ENCODE peak calls at places on chromosomes 6 and 20, in nine cellular contexts. W is HL-60; U is NCI-H446; M is SIG-M5; A is ovary; H is C1 segment of cervical spinal cord; J is activated CD8-positive, alpha-beta memory T cell treated with anti-CD3 and anti-CD28 coated beads, Interleukin-2, amount 10 ng/mL, durations not matched to agents 7 days and 5 days; T is stimulated activated CD4-positive, alpha-beta T cell treated with anti-CD3 and anti-CD28 coated beads, Interleukin-2, amount 100 ng/mL, for 48 hours; P is kidney glomerular epithelial cell. K is an unnamed sample.

GRCh38 chr20:23245553-23246128 is 105.0 kb upstream of the NXT1 start:
- DNase-seq in M (peak; percentile 40), A (no peak), J (peak; percentile 39), W (peak; percentile 91), P (no peak), T (no peak), U (no peak), H (peak; percentile 26), K (peak; percentile 8)

GRCh38 chr20:37510226-37510625 is 10.8 kb upstream of the NNAT start:
- DNase-seq in U (no peak), M (no peak), W (no peak), J (no peak), A (no peak), T (no peak), P (no peak), H (no peak), K (no peak)

GRCh38 chr6:158742988-158743651 is 76.0 kb downstream of the EZR start:
- DNase-seq in J (no peak), P (no peak), H (no peak), W (no peak), T (no peak), U (no peak), M (no peak), A (no peak), K (no peak)

GRCh38 chr6:63458480-63459115 is 113.7 kb upstream of the LOC128125822 start:
- DNase-seq in W (no peak), P (no peak), J (no peak), H (no peak), A (no peak), M (no peak), T (no peak), U (no peak), K (no peak)

GRCh38 chr6:131733376-131734016 is 22.7 kb upstream of the CTAGE9 start:
- DNase-seq in A (peak; percentile 8), M (no peak), H (peak; percentile 11), T (no peak), J (no peak), W (no peak), U (no peak), P (peak; percentile 34), K (no peak)

GRCh38 chr20:48949304-48950170 is 28.0 kb downstream of the ARFGEF2 start:
- DNase-seq in T (no peak), M (no peak), P (no peak), J (no peak), A (no peak), H (peak; percentile 18), U (no peak), W (no peak), K (no peak)

GRCh38 chr6:157647261-157647915 is 175.7 kb upstream of the SNX9 start:
- DNase-seq in H (no peak), M (no peak), U (no peak), J (peak; percentile 65), A (no peak), T (no peak), W (peak; percentile 96), P (no peak), K (no peak)

GRCh38 chr6:20542927-20543602 is 8.8 kb downstream of the CDKAL1 start:
- DNase-seq in H (no peak), M (no peak), T (no peak), A (no peak), W (no peak), J (peak; percentile 62), P (peak; percentile 57), U (no peak), K (no peak)

GRCh38 chr6:106087548-106088325 is 1.6 kb downstream of the PRDM1 start:
- DNase-seq in M (no peak), H (peak; percentile 18), P (no peak), A (peak; percentile 27), U (no peak), T (no peak), J (no peak), W (peak; percentile 40), K (no peak)

GRCh38 chr6:118704911-118705310 is 53.5 kb upstream of the CEP85L start:
- DNase-seq in P (no peak), M (no peak), J (no peak), T (no peak), H (no peak), U (no peak), A (no peak), W (no peak), K (no peak)

GRCh38 chr20:39016076-39016475 is 53.9 kb downstream of the DHX35 start:
- DNase-seq in M (no peak), T (no peak), W (no peak), H (no peak), P (no peak), A (no peak), U (no peak), J (no peak), K (no peak)

GRCh38 chr6:135440087-135440792 is 57.3 kb downstream of the AHI1 start:
- DNase-seq in M (no peak), P (no peak), A (no peak), H (no peak), W (no peak), J (no peak), T (no peak), U (no peak), K (no peak)

GRCh38 chr6:17460862-17461261 is 67.5 kb downstream of the CAP2 start:
- DNase-seq in P (no peak), H (no peak), U (no peak), M (no peak), W (no peak), A (no peak), T (no peak), J (no peak), K (no peak)

GRCh38 chr6:53497905-53498304 is 47.0 kb downstream of the GCLC start:
- DNase-seq in W (no peak), J (no peak), M (no peak), A (no peak), U (no peak), H (no peak), T (no peak), P (no peak), K (no peak)

GRCh38 chr6:90197854-90198496 is 98.7 kb downstream of the BACH2 start:
- DNase-seq in M (no peak), H (no peak), J (no peak), U (no peak), A (no peak), P (peak; percentile 18), W (peak; percentile 78), T (no peak), K (peak; percentile 33)

GRCh38 chr20:46550441-46550840 is at the start of gene OCSTAMP:
- DNase-seq in M (peak; percentile 10), A (no peak), H (no peak), P (no peak), J (no peak), T (no peak), U (no peak), W (peak; percentile 71), K (no peak)

GRCh38 chr6:12543953-12544352 is 172.6 kb upstream of the PHACTR1 start:
- DNase-seq in P (peak; percentile 64), H (no peak), J (no peak), W (no peak), U (no peak), T (no peak), A (no peak), M (no peak), K (no peak)

GRCh38 chr6:125945378-125946141 is 11.0 kb upstream of the HINT3 start:
- DNase-seq in M (no peak), P (peak; percentile 15), T (no peak), J (no peak), W (no peak), A (no peak), U (no peak), H (no peak), K (no peak)

GRCh38 chr6:15663057-15663638 is 320 bp upstream of the DTNBP1 start:
- DNase-seq in A (peak; percentile 72), T (no peak), W (no peak), U (peak; percentile 58), P (peak; percentile 27), J (no peak), H (no peak), M (no peak), K (no peak)

GRCh38 chr20:22728146-22728745 is 143.9 kb upstream of the FOXA2 start:
- DNase-seq in A (no peak), J (no peak), T (no peak), M (no peak), W (peak; percentile 5), P (no peak), U (no peak), H (no peak), K (no peak)

GRCh38 chr6:7742214-7742613 is 16.3 kb downstream of the BMP6 start:
- DNase-seq in H (no peak), A (no peak), U (no peak), W (no peak), P (no peak), T (no peak), J (no peak), M (no peak), K (no peak)

GRCh38 chr20:60057866-60058807 is 99.9 kb downstream of the CDH26 start:
- DNase-seq in U (no peak), J (peak; percentile 49), T (no peak), W (peak; percentile 98), A (no peak), H (peak; percentile 64), P (no peak), M (peak; percentile 90), K (peak; percentile 92)

GRCh38 chr6:40582892-40583291 is 4.3 kb downstream of the LRFN2 start:
- DNase-seq in H (no peak), A (no peak), W (no peak), J (no peak), U (no peak), M (no peak), P (no peak), T (no peak), K (no peak)

GRCh38 chr6:167415441-167415961 is 90.6 kb downstream of the TTLL2 start:
- DNase-seq in H (no peak), U (no peak), J (no peak), M (no peak), A (no peak), T (no peak), W (no peak), P (no peak), K (no peak)

GRCh38 chr6:34150766-34151165 is 4.9 kb upstream of the GRM4 start:
- DNase-seq in U (no peak), M (no peak), W (no peak), P (no peak), T (no peak), H (no peak), A (no peak), J (no peak), K (no peak)

GRCh38 chr6:87806635-87807034 is 104.6 kb upstream of the AKIRIN2 start:
- DNase-seq in W (no peak), H (no peak), J (no peak), P (no peak), T (no peak), U (no peak), M (no peak), A (no peak), K (peak; percentile 30)

GRCh38 chr6:116028233-116028632 is 32.5 kb downstream of the FRK start:
- DNase-seq in T (no peak), W (no peak), A (no peak), U (no peak), M (no peak), H (no peak), J (no peak), P (no peak), K (no peak)

GRCh38 chr20:53582574-53583351 is 10.9 kb downstream of the ZNF217 start:
- DNase-seq in W (peak; percentile 77), A (no peak), J (peak; percentile 70), M (peak; percentile 91), U (no peak), H (no peak), T (no peak), P (peak; percentile 81), K (no peak)

GRCh38 chr20:36093025-36093803 is 61.3 kb upstream of the EPB41L1 start:
- DNase-seq in T (no peak), P (no peak), M (no peak), A (peak; percentile 33), J (peak; percentile 51), U (no peak), H (peak; percentile 31), W (peak; percentile 25), K (no peak)

GRCh38 chr6:41092421-41093140 is 19.8 kb downstream of the NFYA start:
- DNase-seq in P (peak; percentile 19), W (no peak), M (no peak), H (no peak), T (no peak), A (no peak), U (no peak), J (no peak), K (no peak)

GRCh38 chr6:32752580-32752979 is 10.8 kb downstream of the HLA-DQB2 start:
- DNase-seq in W (no peak), P (no peak), U (no peak), A (no peak), T (no peak), M (no peak), H (no peak), J (no peak), K (no peak)